ENCODE peak calls at places on chromosomes 13 and 19, in seven cellular contexts. M is activated naive CD4-positive, alpha-beta T cell treated with anti-CD3 and anti-CD28 coated beads, Interleukin-2, amount 50 U/mL, for 72 hours; K is stimulated activated CD8-positive, alpha-beta memory T cell treated with anti-CD3 and anti-CD28 coated beads, Interleukin-15, amount 100 ng/mL, for 1 hour; A is AG09319; E is D341Med; R is tibial artery; P is HS-5. F is an unnamed sample.

GRCh38 chr13:20102776-20103175 is 58.1 kb downstream of the GJA3 start:
- DNase-seq in M (no peak), K (no peak), A (no peak), E (no peak), R (no peak), P (no peak), F (no peak)

GRCh38 chr13:85666356-85666755 is 132.9 kb downstream of the SLITRK6 start:
- DNase-seq in M (no peak), K (no peak), A (no peak), E (no peak), R (no peak), P (no peak), F (no peak)

GRCh38 chr13:95641961-95642621 is 2.4 kb downstream of the DZIP1 start:
- DNase-seq in M (no peak), K (no peak), A (no peak), E (no peak), R (peak; percentile 27), P (no peak), F (no peak)

GRCh38 chr19:45952341-45952690 is 21.3 kb downstream of the NOVA2 start:
- DNase-seq in M (no peak), K (no peak), A (no peak), E (no peak), R (no peak), P (no peak), F (no peak)

GRCh38 chr19:28727133-28727834 is 485.7 kb downstream of the UQCRFS1 start:
- DNase-seq in M (no peak), K (no peak), A (no peak), E (no peak), R (no peak), P (no peak), F (no peak)

GRCh38 chr13:82688400-82688999 is 1193.8 kb downstream of the SLITRK1 start:
- DNase-seq in M (no peak), K (no peak), A (no peak), E (no peak), R (no peak), P (no peak), F (no peak)

GRCh38 chr13:31775686-31776085 is 36.4 kb downstream of the RXFP2 start:
- DNase-seq in M (no peak), K (no peak), A (no peak), E (no peak), R (peak; percentile 84), P (no peak), F (no peak)

GRCh38 chr19:4831351-4832340 is at the start of gene TICAM1:
- DNase-seq in M (peak; percentile 88), K (peak; percentile 59), A (no peak), E (peak; percentile 85), R (peak; percentile 69), P (no peak), F (no peak)

GRCh38 chr19:45632468-45633196 is 6.6 kb downstream of the EML2 start:
- DNase-seq in M (no peak), K (no peak), A (peak; percentile 66), E (peak; percentile 96), R (peak; percentile 61), P (peak; percentile 80), F (peak; percentile 80)

GRCh38 chr13:99392126-99392805 is 85.1 kb upstream of the GPR183 start:
- DNase-seq in M (no peak), K (no peak), A (no peak), E (no peak), R (no peak), P (no peak), F (no peak)

GRCh38 chr19:15897738-15898276 is at the start of gene CYP4F2:
- DNase-seq in M (no peak), K (no peak), A (no peak), E (no peak), R (no peak), P (no peak), F (no peak)

GRCh38 chr19:791605-792360 is 5.5 kb upstream of the PTBP1 start:
- DNase-seq in M (no peak), K (no peak), A (no peak), E (peak; percentile 58), R (no peak), P (no peak), F (no peak)

GRCh38 chr19:58572818-58573657 is at the start of gene MZF1:
- DNase-seq in M (peak; percentile 99), K (peak; percentile 100), A (peak; percentile 100), E (peak; percentile 93), R (peak; percentile 100), P (peak; percentile 87), F (peak; percentile 100)

GRCh38 chr13:105787518-105788085 is 747.9 kb downstream of the EFNB2 start:
- DNase-seq in M (no peak), K (no peak), A (no peak), E (no peak), R (no peak), P (no peak), F (no peak)

GRCh38 chr13:22915442-22916082 is 265.2 kb upstream of the SGCG start:
- DNase-seq in M (no peak), K (no peak), A (no peak), E (peak; percentile 79), R (peak; percentile 38), P (peak; percentile 1), F (no peak)

GRCh38 chr19:18143902-18144301 is 9.1 kb upstream of the PIK3R2 start:
- DNase-seq in M (no peak), K (no peak), A (no peak), E (no peak), R (no peak), P (no peak), F (no peak)

GRCh38 chr19:6068711-6069110 is 41.6 kb downstream of the RFX2 start:
- DNase-seq in M (no peak), K (no peak), A (no peak), E (peak; percentile 36), R (no peak), P (no peak), F (no peak)

GRCh38 chr19:44003461-44004134 is 841 bp downstream of the ZNF230 start:
- DNase-seq in M (no peak), K (no peak), A (no peak), E (peak; percentile 38), R (no peak), P (no peak), F (no peak)

GRCh38 chr13:102830646-102831045 is 15.2 kb upstream of the ERCC5 start:
- DNase-seq in M (no peak), K (no peak), A (no peak), E (no peak), R (no peak), P (no peak), F (no peak)

GRCh38 chr13:59356607-59357006 is 807.1 kb downstream of the DIAPH3 start:
- DNase-seq in M (no peak), K (no peak), A (no peak), E (no peak), R (peak; percentile 33), P (no peak), F (no peak)

GRCh38 chr13:34019870-34020269 is 201.9 kb downstream of the RFC3 start:
- DNase-seq in M (no peak), K (no peak), A (no peak), E (no peak), R (no peak), P (no peak), F (no peak)

GRCh38 chr19:17303940-17304267 is 679 bp upstream of the ABHD8 start:
- DNase-seq in M (no peak), K (no peak), A (no peak), E (no peak), R (no peak), P (no peak), F (no peak)

F was measured in GM04503.